ENCODE peak calls at places on chromosomes 12 and 14, in five cellular contexts. I is mammary epithelial cell, T is BJ, M is iPS DF 6.9, P is adrenal gland. Q is an unnamed sample. For H3K27me3, the result is how much of the 10 kb centered on the place peaks cover.

GRCh38 chr12:92312463-92312970 is 166.9 kb upstream of the BTG1 start:
- DNase-seq in P (no peak), M (no peak), T (no peak), I (no peak), Q (no peak)

GRCh38 chr14:59176764-59177163 is 11.7 kb upstream of the DAAM1 start:
- DNase-seq in T (no peak), M (no peak), P (no peak), I (no peak), Q (no peak)

GRCh38 chr14:65772901-65773574 is 360.5 kb downstream of the FUT8 start:
- DNase-seq in P (no peak), T (no peak), I (no peak), M (no peak), Q (no peak)

GRCh38 chr12:65630555-65630954 is 193.7 kb upstream of the HMGA2 start:
- DNase-seq in I (no peak), M (no peak), P (no peak), T (no peak), Q (peak)

GRCh38 chr12:6635375-6635855 is 344 bp downstream of the LPAR5 start:
- DNase-seq in I (no peak), M (no peak), P (no peak), T (no peak), Q (no peak)

GRCh38 chr12:129394416-129394815 is 509.4 kb downstream of the TMEM132D start:
- DNase-seq in I (no peak), P (no peak), T (no peak), M (no peak), Q (no peak)

GRCh38 chr12:130754234-130755001 is 38.3 kb upstream of the RIMBP2 start:
- DNase-seq in T (no peak), M (no peak), I (no peak), P (no peak), Q (no peak)

GRCh38 chr12:5497329-5498058 is 65.6 kb downstream of the NTF3 start:
- DNase-seq in M (no peak), T (no peak), I (no peak), P (no peak), Q (no peak)

GRCh38 chr12:71392521-71393145 is 47.0 kb upstream of the LGR5 start:
- DNase-seq in I (peak), M (peak), P (peak), T (peak), Q (peak)

GRCh38 chr12:44015333-44015941 is 179.6 kb downstream of the TMEM117 start:
- DNase-seq in P (no peak), T (peak), M (peak), I (peak), Q (peak)

GRCh38 chr14:51607677-51608076 is 44.0 kb upstream of the FRMD6 start:
- DNase-seq in P (no peak), T (peak), I (no peak), M (no peak), Q (no peak)

GRCh38 chr12:2083561-2083960 is 30.8 kb downstream of the CACNA1C start:
- DNase-seq in I (no peak), T (no peak), M (no peak), P (no peak), Q (no peak)

GRCh38 chr14:52598568-52598967 is 45.9 kb downstream of the GPR137C start:
- DNase-seq in I (no peak), T (no peak), M (no peak), P (no peak), Q (no peak)

GRCh38 chr12:88299567-88300101 is 157.5 kb downstream of the TMTC3 start:
- DNase-seq in T (peak), P (peak), M (no peak), I (peak), Q (peak)

GRCh38 chr14:54844479-54844878 is 58.1 kb downstream of the GCH1 start:
- DNase-seq in I (no peak), T (no peak), M (no peak), P (no peak), Q (no peak)

GRCh38 chr12:73964641-73965040 is 573.0 kb upstream of the ATXN7L3B start:
- DNase-seq in P (no peak), I (no peak), M (no peak), T (no peak), Q (no peak)

GRCh38 chr12:53965251-53966069 is 7.5 kb upstream of the HOXC11 start:
- DNase-seq in M (no peak), P (no peak), T (no peak), I (no peak), Q (no peak)
- H3K27me3 ChIP-seq in M (half or more), P (half or more), T (under half), I (under half), Q (half or more)

DNA sequence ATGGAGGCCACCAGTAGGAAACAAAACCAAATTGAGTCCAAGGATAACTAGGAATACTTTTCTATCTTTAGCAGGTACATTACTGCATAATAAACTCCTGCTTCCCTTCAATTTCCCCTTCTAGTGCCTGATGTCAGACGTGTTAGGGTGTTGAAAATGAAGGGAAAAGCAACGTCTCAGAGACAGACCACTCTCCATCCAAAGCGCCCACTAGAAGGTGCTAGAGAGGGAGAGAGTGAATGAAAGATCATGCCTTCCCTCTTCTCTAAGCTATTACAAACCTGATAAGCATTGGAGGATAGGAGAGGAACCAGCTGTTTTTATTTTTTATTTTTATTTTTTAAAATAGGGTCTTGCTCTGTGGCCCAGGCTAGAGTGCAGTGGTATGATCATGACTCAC is 64.1 kb downstream of the ZNF641 start:
- DNase-seq in P (peak), M (no peak), T (no peak), I (no peak), Q (no peak)
- H3K27me3 ChIP-seq in P (under half), M (under half), T (under half), I (under half), Q (under half)

GRCh38 chr12:96402061-96402460 is 1.8 kb upstream of the CDK17 start:
- DNase-seq in T (no peak), M (no peak), P (no peak), I (no peak), Q (no peak)
- H3K27me3 ChIP-seq in T (under half), M (under half), P (under half), I (under half), Q (under half)

DNA sequence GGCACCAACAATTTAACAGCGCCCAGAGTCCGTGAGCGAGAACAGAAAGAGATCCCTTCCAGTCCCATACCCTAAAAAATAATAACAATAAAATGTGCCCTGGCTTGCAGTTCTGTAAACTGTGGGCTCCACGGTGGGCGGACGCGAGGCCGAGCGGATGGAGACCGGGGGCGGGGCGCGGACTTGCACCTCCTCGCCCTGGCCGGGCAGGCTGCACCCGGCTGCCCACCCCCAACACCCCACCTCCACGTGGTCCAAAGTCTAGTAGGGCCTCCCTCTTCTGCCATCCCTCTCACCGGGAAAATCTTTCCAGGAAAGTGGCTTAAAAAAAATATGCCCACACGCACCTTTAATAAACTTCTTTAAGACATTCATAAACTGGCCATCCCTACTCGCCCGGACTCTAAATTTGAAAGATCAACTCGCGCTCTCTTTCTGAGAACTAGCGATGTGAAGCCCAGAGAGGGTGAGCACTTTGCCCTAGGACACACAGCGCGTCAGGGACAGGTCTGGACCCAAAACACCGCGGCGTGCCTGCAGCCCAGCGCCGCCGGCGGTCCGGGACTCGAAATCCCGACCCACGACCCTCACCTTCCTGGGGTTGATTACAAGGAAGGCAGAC is 1.8 kb upstream of the BCL11B start:
- DNase-seq in M (no peak), T (no peak), P (no peak), I (peak), Q (peak)
- H3K27me3 ChIP-seq in M (under half), T (under half), P (half or more), I (under half), Q (under half)

DNA sequence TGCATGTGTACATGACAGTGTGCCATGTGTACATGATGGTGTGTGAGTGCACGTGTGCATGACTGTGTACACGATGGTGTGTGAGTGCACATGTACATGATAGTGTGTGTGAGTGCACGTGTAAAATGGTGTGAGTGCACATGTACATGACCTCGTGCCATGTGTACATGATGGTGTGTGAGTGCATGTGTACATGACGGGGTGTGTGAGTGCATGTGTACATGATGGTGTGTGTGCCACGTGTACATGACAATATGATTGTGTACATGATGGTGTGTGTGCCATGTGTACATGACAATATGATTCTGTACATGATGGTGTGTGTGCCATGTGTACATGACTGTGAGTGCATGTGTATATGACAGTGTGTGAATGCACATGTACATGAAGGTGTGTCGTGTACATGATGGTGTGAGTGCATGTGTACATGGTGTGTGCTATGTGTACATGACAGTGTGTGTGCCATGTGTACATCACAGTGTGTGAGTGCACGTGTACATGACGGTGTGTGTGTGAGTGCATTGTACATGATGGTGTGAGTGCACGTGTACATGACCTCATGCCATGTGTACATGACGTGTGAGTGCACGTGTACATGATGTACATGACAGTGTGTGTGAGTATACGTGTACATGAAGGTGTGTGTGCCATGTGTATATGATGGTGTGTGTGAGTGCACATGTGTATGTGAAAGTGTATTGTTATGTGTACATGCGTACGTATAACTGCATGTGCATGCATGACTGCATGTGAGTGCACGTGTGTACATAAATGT is 46.3 kb downstream of the FBRSL1 start:
- DNase-seq in I (no peak), P (no peak), M (no peak), T (no peak), Q (no peak)
- H3K27me3 ChIP-seq in I (under half), P (under half), M (under half), T (under half), Q (under half)

GRCh38 chr14:93981316-93981715 is 4.9 kb upstream of the ASB2 start:
- DNase-seq in I (no peak), T (no peak), M (no peak), P (no peak), Q (no peak)

GRCh38 chr14:93984070-93984469 is 7.7 kb upstream of the ASB2 start:
- DNase-seq in P (no peak), I (peak), M (no peak), T (no peak), Q (peak)

GRCh38 chr14:93980464-93981201 is 4.3 kb upstream of the ASB2 start:
- DNase-seq in P (no peak), T (no peak), M (no peak), I (no peak), Q (no peak)

GRCh38 chr14:93981874-93982683 is 5.7 kb upstream of the ASB2 start:
- DNase-seq in T (no peak), M (no peak), P (no peak), I (no peak), Q (no peak)

DNA sequence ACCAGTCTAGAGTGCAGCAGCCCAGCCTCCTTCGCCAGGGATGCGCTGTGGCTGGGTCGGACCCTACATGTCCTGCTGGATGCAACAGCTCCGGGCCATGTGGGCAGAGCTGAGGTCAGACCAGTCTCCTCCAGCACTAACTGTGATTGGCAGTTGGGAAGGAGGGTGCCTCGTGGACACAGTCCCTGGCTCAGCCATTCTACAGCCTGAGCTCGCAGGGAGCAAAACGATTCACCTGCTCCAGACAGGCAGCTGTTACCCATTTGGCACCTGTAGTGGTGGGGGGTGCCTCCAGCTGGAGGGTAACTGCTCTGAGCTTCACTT is 6.3 kb upstream of the ASB2 start:
- DNase-seq in T (no peak), P (no peak), M (no peak), I (no peak), Q (no peak)
- H3K27me3 ChIP-seq in T (under half), P (under half), M (under half), I (under half), Q (under half)

GRCh38 chr14:60946773-60947172 is 34.1 kb downstream of the TRMT5 start:
- DNase-seq in T (no peak), I (no peak), P (no peak), M (no peak), Q (no peak)

GRCh38 chr14:60951781-60952435 is 29.0 kb downstream of the TRMT5 start:
- DNase-seq in T (no peak), M (no peak), P (no peak), I (no peak), Q (no peak)

GRCh38 chr14:60944206-60944605 is 36.7 kb downstream of the TRMT5 start:
- DNase-seq in T (no peak), P (no peak), I (no peak), M (no peak), Q (no peak)

DNA sequence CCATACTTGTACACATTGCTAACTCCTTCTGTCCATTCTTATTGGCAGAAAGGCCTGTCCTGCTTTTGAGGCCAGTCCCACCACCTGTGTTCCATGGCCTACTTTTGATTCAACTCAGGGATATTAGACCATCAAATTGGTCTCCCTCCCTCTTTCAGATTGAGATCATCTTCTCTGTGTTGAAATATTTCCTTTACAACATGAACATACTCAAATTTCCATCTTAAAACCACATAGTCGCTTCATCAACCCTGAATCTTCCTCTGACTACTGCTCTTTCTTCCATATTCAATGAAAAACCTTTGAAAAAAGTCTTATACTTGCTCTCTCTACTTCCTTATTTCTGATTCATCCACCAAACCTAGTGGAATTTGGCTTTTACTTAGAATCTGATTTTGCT is 34.9 kb downstream of the TRMT5 start:
- DNase-seq in P (no peak), M (no peak), T (no peak), I (no peak), Q (no peak)
- H3K27me3 ChIP-seq in P (under half), M (under half), T (under half), I (under half), Q (under half)

GRCh38 chr14:72480465-72481243 is 413.2 kb downstream of the DPF3 start:
- DNase-seq in I (no peak), P (no peak), M (no peak), T (no peak), Q (no peak)
- H3K27me3 ChIP-seq in I (under half), P (under half), M (under half), T (under half), Q (under half)

DNA sequence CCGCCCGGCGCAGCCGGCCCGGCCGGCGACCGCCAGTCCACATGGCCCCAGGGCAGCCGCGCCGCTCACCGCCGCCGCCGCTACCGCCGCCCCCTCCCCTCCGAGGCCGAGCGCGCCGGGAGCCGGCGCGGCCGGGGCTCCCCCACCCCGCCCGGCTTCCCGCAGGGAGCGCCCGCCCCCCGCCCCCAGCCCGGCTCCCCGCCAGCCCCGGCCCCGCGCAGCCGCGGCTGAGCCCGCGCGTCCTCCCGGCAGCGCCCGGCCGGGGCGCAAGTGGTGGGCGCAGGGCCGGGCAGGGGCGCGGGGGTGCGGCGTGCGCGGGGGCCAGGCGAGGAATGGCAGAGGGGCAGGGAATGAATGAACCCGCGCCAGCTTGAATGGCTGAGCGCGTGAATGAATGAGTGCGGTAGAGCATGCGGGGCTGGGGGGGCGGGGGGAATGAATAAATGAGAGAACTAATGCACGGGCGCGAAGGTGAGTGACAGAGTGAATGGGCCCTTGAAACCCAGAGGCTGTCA is at the start of gene BEGAIN:
- DNase-seq in P (no peak), T (no peak), M (no peak), I (no peak), Q (no peak)
- H3K27me3 ChIP-seq in P (under half), T (under half), M (under half), I (under half), Q (under half)

Q was measured in bronchial epithelial cell.